ENCODE peak calls at places on chromosomes 12 and 14, in eight cellular contexts. Q is GM13976, L is HFF-Myc, M is SK-N-SH, B is heart right ventricle, O is activated B cell treated with CpG ODN at 0.5 μM for 24 hours, Y is left ventricle myocardium inferior, U is WTC11. C is an unnamed sample.

GRCh38 chr12:26319511-26319910 is 124.1 kb downstream of the SSPN start:
- DNase-seq in Q (no peak), L (no peak), M (no peak), B (peak; percentile 55), O (no peak), Y (peak; percentile 47), U (no peak), C (peak; percentile 90)

GRCh38 chr12:103326190-103326589 is 169.6 kb downstream of the C12orf42 start:
- DNase-seq in Q (peak; percentile 19), L (no peak), M (peak; percentile 27), B (no peak), O (no peak), Y (no peak), U (peak; percentile 23), C (no peak)

GRCh38 chr14:30553311-30553989 is 5.5 kb upstream of the G2E3 start:
- DNase-seq in Q (no peak), L (no peak), M (no peak), B (no peak), O (no peak), Y (no peak), U (no peak), C (peak; percentile 44)

GRCh38 chr12:76057316-76057715 is 25.7 kb upstream of the PHLDA1 start:
- DNase-seq in Q (no peak), L (no peak), M (no peak), B (no peak), O (no peak), Y (no peak), U (no peak), C (no peak)

GRCh38 chr12:27123642-27124041 is 41.3 kb upstream of the C12orf71 start:
- DNase-seq in Q (peak; percentile 28), L (no peak), M (peak; percentile 9), B (no peak), O (no peak), Y (no peak), U (no peak), C (no peak)

GRCh38 chr12:101230547-101230946 is 20.5 kb upstream of the SLC5A8 start:
- DNase-seq in Q (no peak), L (no peak), M (no peak), B (no peak), O (no peak), Y (no peak), U (no peak), C (peak; percentile 24)

GRCh38 chr12:67515679-67516363 is 132.7 kb upstream of the DYRK2 start:
- DNase-seq in Q (no peak), L (peak; percentile 14), M (no peak), B (peak; percentile 21), O (no peak), Y (no peak), U (no peak), C (no peak)

GRCh38 chr12:89333564-89334252 is 18.6 kb downstream of the DUSP6 start:
- DNase-seq in Q (no peak), L (no peak), M (no peak), B (peak; percentile 28), O (no peak), Y (no peak), U (no peak), C (no peak)

GRCh38 chr14:64507376-64508156 is 3.0 kb downstream of the ZBTB1 start:
- DNase-seq in Q (no peak), L (no peak), M (no peak), B (no peak), O (no peak), Y (no peak), U (no peak), C (no peak)

GRCh38 chr12:85733984-85734383 is 102.2 kb downstream of the RASSF9 start:
- DNase-seq in Q (no peak), L (no peak), M (no peak), B (no peak), O (no peak), Y (no peak), U (no peak), C (no peak)

GRCh38 chr14:88242426-88242825 is 80.6 kb downstream of the KCNK10 start:
- DNase-seq in Q (no peak), L (no peak), M (no peak), B (no peak), O (no peak), Y (no peak), U (no peak), C (no peak)

GRCh38 chr12:111434680-111435338 is 29.1 kb downstream of the SH2B3 start:
- DNase-seq in Q (peak; percentile 77), L (no peak), M (no peak), B (peak; percentile 76), O (peak; percentile 75), Y (peak; percentile 76), U (no peak), C (no peak)

GRCh38 chr14:74239848-74240793 is 872 bp downstream of the VSX2 start:
- DNase-seq in Q (peak; percentile 64), L (no peak), M (peak; percentile 65), B (no peak), O (no peak), Y (no peak), U (peak; percentile 35), C (no peak)

GRCh38 chr12:107847830-107848229 is 73.3 kb downstream of the ASCL4 start:
- DNase-seq in Q (no peak), L (no peak), M (no peak), B (no peak), O (no peak), Y (no peak), U (no peak), C (no peak)

GRCh38 chr14:105857816-105858675 is 331.7 kb downstream of the TMEM121 start:
- DNase-seq in Q (peak; percentile 0), L (no peak), M (no peak), B (no peak), O (no peak), Y (peak; percentile 9), U (no peak), C (no peak)

GRCh38 chr12:8644345-8645248 is 18.0 kb downstream of the MFAP5 start:
- DNase-seq in Q (peak; percentile 56), L (no peak), M (no peak), B (no peak), O (no peak), Y (no peak), U (no peak), C (no peak)

GRCh38 chr12:103350116-103350515 is 145.7 kb downstream of the C12orf42 start:
- DNase-seq in Q (no peak), L (no peak), M (no peak), B (no peak), O (no peak), Y (no peak), U (no peak), C (no peak)

GRCh38 chr12:110917467-110917866 is 2.9 kb downstream of the MYL2 start:
- DNase-seq in Q (no peak), L (no peak), M (no peak), B (no peak), O (no peak), Y (no peak), U (no peak), C (peak; percentile 49)

GRCh38 chr14:75597149-75597548 is 18.7 kb downstream of the FLVCR2 start:
- DNase-seq in Q (no peak), L (no peak), M (no peak), B (no peak), O (no peak), Y (no peak), U (no peak), C (no peak)

GRCh38 chr14:30608533-30609006 is 13.5 kb upstream of the SCFD1 start:
- DNase-seq in Q (no peak), L (no peak), M (no peak), B (no peak), O (no peak), Y (no peak), U (no peak), C (peak; percentile 9)

GRCh38 chr14:64766430-64767151 is 62.4 kb downstream of the PLEKHG3 start:
- DNase-seq in Q (no peak), L (no peak), M (no peak), B (no peak), O (no peak), Y (no peak), U (peak; percentile 64), C (no peak)

DNA sequence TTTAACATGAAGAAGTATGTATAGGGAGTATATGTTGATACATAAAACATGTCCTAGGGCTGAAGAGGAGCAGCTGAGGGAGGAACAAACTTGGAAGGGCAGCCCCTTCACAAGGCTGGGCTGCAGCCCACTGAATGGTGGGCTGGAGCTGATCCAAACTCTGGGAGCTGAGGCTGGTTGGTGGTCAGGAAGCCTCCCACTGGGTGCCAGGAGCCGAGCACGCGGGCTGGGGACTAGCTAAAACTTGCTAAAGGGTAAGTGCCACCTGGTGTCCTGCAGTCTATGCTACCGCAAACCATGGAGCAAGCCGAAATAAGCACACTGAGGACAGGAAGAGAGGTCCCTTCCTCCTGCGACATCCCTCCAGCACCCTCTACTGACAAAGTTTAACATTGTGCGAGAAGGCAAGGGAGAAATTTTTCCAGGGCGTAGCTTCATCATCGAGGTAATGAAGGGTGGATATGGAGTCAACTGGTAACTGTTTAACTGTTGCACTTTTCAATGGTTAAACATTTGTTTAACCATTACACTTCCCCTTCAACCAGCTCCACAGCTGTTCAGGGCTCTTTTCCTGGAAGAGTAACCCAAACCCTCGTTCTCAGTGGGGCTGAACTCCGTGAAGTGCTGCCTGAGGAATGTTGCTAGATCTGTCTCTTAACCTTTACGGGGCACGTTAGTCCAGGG is 42.2 kb downstream of the EGLN3 start:
- DNase-seq in Q (no peak), L (no peak), M (no peak), B (no peak), O (no peak), Y (no peak), U (peak; percentile 26), C (no peak)
- TF ChIP-seq CTCF in Q (no peak), L (peak; percentile 14), M (peak; percentile 9), B (no peak), O (no peak), Y (no peak), U (no peak), C (no peak)

GRCh38 chr14:34723867-34724266 is 9.5 kb upstream of the CFL2 start:
- DNase-seq in Q (no peak), L (no peak), M (no peak), B (no peak), O (no peak), Y (no peak), U (no peak), C (no peak)
- TF ChIP-seq CTCF in Q (no peak), L (no peak), M (no peak), B (no peak), O (no peak), Y (no peak), U (no peak), C (no peak)

GRCh38 chr12:94873368-94874085 is 130.0 kb downstream of the NDUFA12 start:
- DNase-seq in Q (peak; percentile 91), L (no peak), M (peak; percentile 89), B (no peak), O (peak; percentile 44), Y (peak; percentile 16), U (peak; percentile 37), C (no peak)
- TF ChIP-seq CTCF in Q (peak; percentile 31), L (no peak), M (no peak), B (no peak), O (no peak), Y (no peak), U (no peak), C (no peak)

DNA sequence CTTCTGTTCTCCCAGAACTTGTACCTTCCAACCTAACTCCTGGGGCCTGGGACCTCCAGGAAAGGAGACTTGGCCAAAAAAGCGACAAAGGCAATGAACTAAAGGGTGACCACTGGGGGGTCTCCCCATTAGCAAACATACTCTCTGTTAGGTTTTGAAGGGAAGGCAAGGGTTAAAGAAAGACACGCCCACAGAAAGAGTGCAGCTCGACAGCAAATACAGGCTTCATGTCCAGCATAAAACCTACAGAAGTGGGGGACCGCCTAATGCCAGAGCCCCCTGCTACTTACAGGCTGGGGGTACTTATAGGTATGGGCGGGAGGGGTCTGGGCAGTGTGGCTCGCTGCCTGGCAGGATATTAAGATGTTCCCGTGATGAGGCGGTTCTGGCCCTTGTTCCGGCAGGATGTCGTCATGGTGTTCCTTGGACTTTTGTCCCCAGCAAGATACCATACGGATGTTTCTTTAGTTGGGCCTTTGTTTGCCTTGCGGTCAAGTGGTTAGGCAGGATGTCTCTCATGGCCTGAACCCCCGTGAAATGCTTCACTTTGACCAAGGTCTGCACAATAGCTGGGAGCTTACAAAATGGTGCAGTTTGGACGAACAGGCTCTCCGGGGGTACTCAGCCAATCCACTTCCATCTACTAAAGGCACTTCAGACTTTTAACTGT is 53.4 kb downstream of the PRMT8 start:
- DNase-seq in Q (no peak), L (no peak), M (no peak), B (no peak), O (no peak), Y (no peak), U (no peak), C (no peak)
- TF ChIP-seq CTCF in Q (no peak), L (no peak), M (no peak), B (no peak), O (no peak), Y (no peak), U (no peak), C (no peak)

C was measured in astrocyte of the cerebellum.